ENCODE peak calls at places on chromosomes 2 and 18, in nine cellular contexts. E, D, I, U, O, R, W, S and A are unnamed samples.

GRCh38 chr2:37786854-37787253 is 115.4 kb upstream of the CDC42EP3 start:
- DNase-seq in E (no peak), D (no peak), I (no peak), U (peak), O (no peak), R (no peak), W (no peak), S (no peak), A (no peak)

GRCh38 chr2:175233135-175233719 is 51.7 kb upstream of the ATP5MC3 start:
- DNase-seq in E (no peak), D (no peak), I (peak), U (no peak), O (no peak), R (peak), W (peak), S (peak), A (no peak)

GRCh38 chr2:127413782-127414743 is 4.2 kb upstream of the PROC start:
- DNase-seq in E (no peak), D (no peak), I (peak), U (no peak), O (no peak), R (no peak), W (peak), S (peak), A (no peak)

GRCh38 chr18:59917422-59917821 is 17.6 kb downstream of the PMAIP1 start:
- DNase-seq in E (no peak), D (no peak), I (peak), U (no peak), O (no peak), R (no peak), W (no peak), S (peak), A (no peak)

GRCh38 chr18:63004466-63005089 is 289.2 kb downstream of the PHLPP1 start:
- DNase-seq in E (no peak), D (no peak), I (no peak), U (no peak), O (no peak), R (no peak), W (no peak), S (no peak), A (no peak)

GRCh38 chr2:173307287-173307686 is 47.4 kb upstream of the CDCA7 start:
- DNase-seq in E (no peak), D (no peak), I (peak), U (no peak), O (peak), R (no peak), W (no peak), S (no peak), A (no peak)

GRCh38 chr2:215826838-215827441 is 186.4 kb downstream of the MREG start:
- DNase-seq in E (no peak), D (no peak), I (peak), U (no peak), O (no peak), R (no peak), W (no peak), S (peak), A (no peak)

GRCh38 chr2:54999182-54999581 is 51.1 kb downstream of the RTN4 start:
- DNase-seq in E (no peak), D (no peak), I (peak), U (no peak), O (peak), R (peak), W (peak), S (peak), A (no peak)

GRCh38 chr2:3222636-3223035 is 155.0 kb downstream of the EIPR1 start:
- DNase-seq in E (no peak), D (no peak), I (peak), U (no peak), O (peak), R (no peak), W (no peak), S (no peak), A (no peak)

GRCh38 chr2:80711915-80712314 is 407.4 kb upstream of the LRRTM1 start:
- DNase-seq in E (no peak), D (no peak), I (no peak), U (no peak), O (no peak), R (no peak), W (no peak), S (no peak), A (no peak)

GRCh38 chr2:36812196-36812595 is 115.7 kb downstream of the VIT start:
- DNase-seq in E (peak), D (peak), I (no peak), U (no peak), O (no peak), R (no peak), W (no peak), S (peak), A (peak)

GRCh38 chr2:215059724-215060123 is 78.7 kb downstream of the ABCA12 start:
- DNase-seq in E (no peak), D (peak), I (peak), U (no peak), O (no peak), R (no peak), W (no peak), S (no peak), A (no peak)

GRCh38 chr2:167069855-167070254 is 181.6 kb downstream of the XIRP2 start:
- DNase-seq in E (no peak), D (no peak), I (peak), U (no peak), O (no peak), R (no peak), W (no peak), S (no peak), A (no peak)

GRCh38 chr2:171478345-171478744 is 43.9 kb upstream of the CYBRD1 start:
- DNase-seq in E (no peak), D (no peak), I (peak), U (no peak), O (no peak), R (no peak), W (no peak), S (peak), A (no peak)

GRCh38 chr2:216426166-216426777 is 14.0 kb downstream of the SMARCAL1 start:
- DNase-seq in E (no peak), D (no peak), I (peak), U (no peak), O (no peak), R (no peak), W (peak), S (peak), A (no peak)

GRCh38 chr2:222357930-222358329 is 59.1 kb upstream of the PAX3 start:
- DNase-seq in E (no peak), D (no peak), I (peak), U (no peak), O (no peak), R (no peak), W (no peak), S (no peak), A (no peak)

GRCh38 chr2:54371461-54372065 is 84.6 kb upstream of the SPTBN1 start:
- DNase-seq in E (no peak), D (no peak), I (no peak), U (no peak), O (no peak), R (no peak), W (no peak), S (no peak), A (no peak)

GRCh38 chr2:176763111-176763510 is 449.5 kb upstream of the HNRNPA3 start:
- DNase-seq in E (no peak), D (no peak), I (no peak), U (no peak), O (no peak), R (no peak), W (no peak), S (no peak), A (no peak)

GRCh38 chr2:68806511-68807109 is 64.6 kb downstream of the BMP10 start:
- DNase-seq in E (no peak), D (no peak), I (peak), U (no peak), O (no peak), R (peak), W (no peak), S (peak), A (no peak)

GRCh38 chr18:24539866-24540604 is 79.6 kb downstream of the HRH4 start:
- DNase-seq in E (no peak), D (no peak), I (no peak), U (no peak), O (no peak), R (no peak), W (no peak), S (no peak), A (no peak)

GRCh38 chr2:77520981-77521380 is 1.2 kb downstream of the LRRTM4 start:
- DNase-seq in E (no peak), D (peak), I (no peak), U (no peak), O (no peak), R (no peak), W (no peak), S (no peak), A (no peak)

GRCh38 chr2:26772064-26773001 is 8.2 kb downstream of the SLC35F6 start:
- DNase-seq in E (no peak), D (peak), I (peak), U (peak), O (no peak), R (no peak), W (peak), S (peak), A (no peak)

GRCh38 chr2:240365971-240366471 is 69.4 kb upstream of the GPC1 start:
- DNase-seq in E (no peak), D (no peak), I (no peak), U (no peak), O (no peak), R (no peak), W (no peak), S (no peak), A (no peak)

GRCh38 chr2:55838653-55839052 is 84.9 kb downstream of the EFEMP1 start:
- DNase-seq in E (no peak), D (no peak), I (no peak), U (no peak), O (no peak), R (no peak), W (no peak), S (no peak), A (no peak)

GRCh38 chr2:43158259-43158880 is 68.0 kb downstream of the ZFP36L2 start:
- DNase-seq in E (no peak), D (no peak), I (peak), U (peak), O (no peak), R (no peak), W (peak), S (peak), A (peak)

GRCh38 chr2:185813707-185814106 is 75.1 kb downstream of the FSIP2 start:
- DNase-seq in E (no peak), D (no peak), I (no peak), U (no peak), O (no peak), R (no peak), W (no peak), S (no peak), A (no peak)

GRCh38 chr2:149375801-149376349 is 45.5 kb downstream of the LYPD6 start:
- DNase-seq in E (no peak), D (peak), I (peak), U (no peak), O (no peak), R (no peak), W (no peak), S (peak), A (no peak)

GRCh38 chr2:142562900-142563299 is 314.6 kb upstream of the KYNU start:
- DNase-seq in E (no peak), D (no peak), I (no peak), U (no peak), O (no peak), R (no peak), W (no peak), S (no peak), A (no peak)

GRCh38 chr2:94870392-94871225 is 621 bp upstream of the TEKT4 start:
- DNase-seq in E (peak), D (peak), I (no peak), U (no peak), O (no peak), R (no peak), W (no peak), S (no peak), A (peak)

GRCh38 chr18:12307871-12308385 is at the start of gene TUBB6:
- DNase-seq in E (peak), D (peak), I (peak), U (peak), O (peak), R (no peak), W (no peak), S (peak), A (peak)

GRCh38 chr2:173231042-173231441 is 123.6 kb upstream of the CDCA7 start:
- DNase-seq in E (no peak), D (no peak), I (no peak), U (peak), O (no peak), R (no peak), W (no peak), S (no peak), A (no peak)

GRCh38 chr18:3251249-3251962 is 3.8 kb downstream of the MYL12A start:
- DNase-seq in E (no peak), D (no peak), I (no peak), U (no peak), O (no peak), R (no peak), W (no peak), S (no peak), A (no peak)

GRCh38 chr18:3250237-3251107 is 2.9 kb downstream of the MYL12A start:
- DNase-seq in E (no peak), D (no peak), I (peak), U (peak), O (no peak), R (no peak), W (no peak), S (peak), A (no peak)

GRCh38 chr18:3254725-3255124 is 7.1 kb downstream of the MYL12A start:
- DNase-seq in E (no peak), D (no peak), I (no peak), U (peak), O (no peak), R (no peak), W (no peak), S (no peak), A (no peak)

GRCh38 chr18:3252843-3253242 is 5.2 kb downstream of the MYL12A start:
- DNase-seq in E (no peak), D (no peak), I (no peak), U (no peak), O (no peak), R (no peak), W (no peak), S (no peak), A (no peak)

GRCh38 chr18:3251963-3252277 is 4.3 kb downstream of the MYL12A start:
- DNase-seq in E (no peak), D (no peak), I (peak), U (no peak), O (no peak), R (no peak), W (no peak), S (no peak), A (no peak)
- TF ChIP-seq CTCF in E (no peak), D (no peak), I (no peak), U (no peak), O (no peak), R (no peak), W (no peak), S (no peak), A (no peak)

GRCh38 chr2:4995466-4995865 is 696.7 kb upstream of the SOX11 start:
- DNase-seq in E (no peak), D (no peak), I (no peak), U (no peak), O (no peak), R (no peak), W (no peak), S (no peak), A (no peak)
- TF ChIP-seq CTCF in E (no peak), D (no peak), I (no peak), U (no peak), O (no peak), R (no peak), W (no peak), S (no peak), A (no peak)

DNA sequence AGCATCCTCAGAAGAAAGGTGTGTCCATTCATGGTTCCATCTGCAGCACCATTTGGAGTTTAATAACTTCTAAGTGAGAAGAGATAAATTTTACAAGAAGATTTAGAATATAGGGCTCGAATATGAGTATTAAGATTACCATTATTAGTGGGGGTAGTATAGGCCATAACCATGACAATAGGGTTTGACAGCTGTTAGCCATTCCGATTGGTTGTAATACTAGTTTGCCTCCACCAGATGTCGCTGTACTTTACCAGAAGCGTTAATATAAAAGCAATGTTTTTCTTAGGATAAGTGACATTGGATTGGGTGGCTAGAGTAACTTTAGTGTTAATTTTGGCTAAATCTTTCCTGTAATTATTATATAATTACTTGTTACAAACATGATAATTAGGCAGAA is 107.5 kb upstream of the SRD5A2 start:
- DNase-seq in E (no peak), D (no peak), I (no peak), U (no peak), O (no peak), R (no peak), W (no peak), S (peak), A (no peak)
- TF ChIP-seq CTCF in E (peak), D (peak), I (peak), U (peak), O (peak), R (peak), W (peak), S (peak), A (peak)

GRCh38 chr2:10524841-10525572 is 76.9 kb upstream of the ODC1 start:
- DNase-seq in E (no peak), D (no peak), I (no peak), U (no peak), O (no peak), R (no peak), W (no peak), S (no peak), A (no peak)

GRCh38 chr2:10525573-10526265 is 77.6 kb upstream of the ODC1 start:
- DNase-seq in E (no peak), D (no peak), I (no peak), U (no peak), O (no peak), R (no peak), W (no peak), S (no peak), A (no peak)

GRCh38 chr2:10529611-10530010 is 81.5 kb upstream of the ODC1 start:
- DNase-seq in E (no peak), D (peak), I (no peak), U (no peak), O (no peak), R (no peak), W (no peak), S (no peak), A (no peak)

GRCh38 chr2:10526281-10526680 is 78.2 kb upstream of the ODC1 start:
- DNase-seq in E (no peak), D (no peak), I (no peak), U (no peak), O (no peak), R (no peak), W (no peak), S (no peak), A (no peak)

DNA sequence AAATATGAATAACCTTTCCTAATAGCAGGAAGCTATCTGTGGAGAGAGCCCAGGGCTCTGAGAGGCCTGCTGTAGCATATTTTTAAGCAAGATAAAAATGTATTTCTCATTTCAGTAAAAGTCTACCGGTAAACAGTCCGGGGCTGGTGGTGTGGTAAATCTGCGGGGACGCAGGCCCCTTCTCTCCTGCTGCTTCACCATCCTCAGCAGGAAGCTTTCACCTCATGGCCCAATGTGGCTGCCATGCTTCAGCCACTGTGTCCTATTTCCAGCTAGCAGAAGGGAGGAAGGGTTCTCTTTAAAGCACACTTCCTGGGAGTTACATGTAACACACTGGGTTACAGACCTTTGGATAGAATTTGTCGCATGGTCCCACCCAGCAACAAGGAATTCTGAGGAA is 79.5 kb upstream of the ODC1 start:
- DNase-seq in E (no peak), D (no peak), I (no peak), U (no peak), O (no peak), R (no peak), W (no peak), S (no peak), A (no peak)
- TF ChIP-seq CTCF in E (no peak), D (no peak), I (no peak), U (no peak), O (no peak), R (no peak), W (no peak), S (no peak), A (no peak)

GRCh38 chr2:237866119-237866621 is 6.7 kb downstream of the RAMP1 start:
- DNase-seq in E (no peak), D (peak), I (peak), U (no peak), O (no peak), R (no peak), W (no peak), S (peak), A (no peak)

GRCh38 chr2:237864940-237865622 is 5.7 kb downstream of the RAMP1 start:
- DNase-seq in E (no peak), D (peak), I (peak), U (no peak), O (no peak), R (no peak), W (no peak), S (no peak), A (no peak)

GRCh38 chr2:237864030-237864931 is 4.9 kb downstream of the RAMP1 start:
- DNase-seq in E (no peak), D (no peak), I (peak), U (no peak), O (no peak), R (no peak), W (no peak), S (no peak), A (no peak)

GRCh38 chr2:237867465-237867864 is 8.0 kb downstream of the RAMP1 start:
- DNase-seq in E (no peak), D (no peak), I (no peak), U (no peak), O (no peak), R (no peak), W (no peak), S (no peak), A (no peak)

DNA sequence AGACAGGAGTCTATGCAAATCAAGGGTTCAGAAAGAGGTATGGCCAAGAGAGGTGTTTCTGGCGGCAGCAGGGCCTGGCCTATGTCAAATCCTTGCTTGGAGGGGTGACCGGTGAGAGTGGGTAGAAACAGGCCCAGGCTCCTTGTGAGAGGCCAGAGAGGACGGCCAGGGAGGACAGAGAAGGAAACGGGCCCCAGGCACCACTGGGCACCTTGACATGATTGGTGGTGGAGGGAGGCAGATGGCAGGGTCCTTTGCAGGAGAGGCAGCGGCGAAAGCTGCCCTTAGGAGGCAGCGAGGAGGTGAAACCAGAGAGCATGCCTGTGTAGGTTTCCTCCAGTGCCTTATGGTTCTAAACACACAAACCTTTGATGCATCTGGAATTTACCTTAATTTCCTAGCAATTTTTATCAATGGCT is 6.2 kb downstream of the RAMP1 start:
- DNase-seq in E (no peak), D (peak), I (no peak), U (no peak), O (no peak), R (no peak), W (no peak), S (peak), A (no peak)
- TF ChIP-seq CTCF in E (no peak), D (peak), I (peak), U (no peak), O (no peak), R (peak), W (peak), S (peak), A (no peak)